ENCODE peak calls at places on chromosomes 5 and 9, in nine cellular contexts. One of them, this sample, is unnamed.

GRCh38 chr5:28958581-28958980 is 1920.2 kb upstream of the CDH9 start:
- DNase-seq in fibroblast of pulmonary artery: no peak
- DNase-seq in A549: no peak
- DNase-seq in AG09309: no peak
- DNase-seq in CD8-positive, alpha-beta T cell: no peak
- DNase-seq in cardiac fibroblast: no peak
- DNase-seq in mucosa of descending colon: no peak
- DNase-seq in GM12865: no peak
- DNase-seq in GM23338: no peak
- DNase-seq in this sample: no peak

GRCh38 chr5:109907751-109908150 is 218.0 kb downstream of the MAN2A1 start:
- DNase-seq in fibroblast of pulmonary artery: peak
- DNase-seq in A549: no peak
- DNase-seq in AG09309: peak
- DNase-seq in CD8-positive, alpha-beta T cell: no peak
- DNase-seq in cardiac fibroblast: peak
- DNase-seq in mucosa of descending colon: no peak
- DNase-seq in GM12865: no peak
- DNase-seq in GM23338: no peak
- DNase-seq in this sample: no peak

GRCh38 chr9:11011696-11012095 is 398.9 kb upstream of the PTPRD start:
- DNase-seq in fibroblast of pulmonary artery: no peak
- DNase-seq in A549: no peak
- DNase-seq in AG09309: no peak
- DNase-seq in CD8-positive, alpha-beta T cell: no peak
- DNase-seq in cardiac fibroblast: no peak
- DNase-seq in mucosa of descending colon: no peak
- DNase-seq in GM12865: no peak
- DNase-seq in GM23338: no peak
- DNase-seq in this sample: no peak

GRCh38 chr5:135977375-135977928 is 22.7 kb upstream of the LECT2 start:
- DNase-seq in fibroblast of pulmonary artery: peak
- DNase-seq in A549: peak
- DNase-seq in AG09309: peak
- DNase-seq in CD8-positive, alpha-beta T cell: peak
- DNase-seq in cardiac fibroblast: peak
- DNase-seq in mucosa of descending colon: peak
- DNase-seq in GM12865: peak
- DNase-seq in GM23338: peak
- DNase-seq in this sample: no peak

GRCh38 chr5:131630963-131631350 is 4.1 kb downstream of the RAPGEF6 start:
- DNase-seq in fibroblast of pulmonary artery: no peak
- DNase-seq in A549: no peak
- DNase-seq in AG09309: no peak
- DNase-seq in CD8-positive, alpha-beta T cell: no peak
- DNase-seq in cardiac fibroblast: no peak
- DNase-seq in mucosa of descending colon: no peak
- DNase-seq in GM12865: no peak
- DNase-seq in GM23338: no peak
- DNase-seq in this sample: no peak

GRCh38 chr5:116418774-116419173 is 155.8 kb downstream of the SEMA6A start:
- DNase-seq in fibroblast of pulmonary artery: no peak
- DNase-seq in A549: no peak
- DNase-seq in AG09309: no peak
- DNase-seq in CD8-positive, alpha-beta T cell: no peak
- DNase-seq in cardiac fibroblast: no peak
- DNase-seq in mucosa of descending colon: no peak
- DNase-seq in GM12865: no peak
- DNase-seq in GM23338: no peak
- DNase-seq in this sample: no peak

GRCh38 chr9:137084526-137084925 is 2.3 kb upstream of the MAN1B1 start:
- DNase-seq in fibroblast of pulmonary artery: no peak
- DNase-seq in A549: no peak
- DNase-seq in AG09309: no peak
- DNase-seq in CD8-positive, alpha-beta T cell: no peak
- DNase-seq in cardiac fibroblast: no peak
- DNase-seq in mucosa of descending colon: peak
- DNase-seq in GM12865: no peak
- DNase-seq in GM23338: no peak
- DNase-seq in this sample: no peak

GRCh38 chr9:110571801-110572490 is 7.6 kb downstream of the SVEP1 start:
- DNase-seq in fibroblast of pulmonary artery: no peak
- DNase-seq in A549: no peak
- DNase-seq in AG09309: no peak
- DNase-seq in CD8-positive, alpha-beta T cell: no peak
- DNase-seq in cardiac fibroblast: no peak
- DNase-seq in mucosa of descending colon: no peak
- DNase-seq in GM12865: no peak
- DNase-seq in GM23338: no peak
- DNase-seq in this sample: no peak

GRCh38 chr5:78563621-78564020 is 85.0 kb downstream of the LHFPL2 start:
- DNase-seq in fibroblast of pulmonary artery: no peak
- DNase-seq in A549: no peak
- DNase-seq in AG09309: no peak
- DNase-seq in CD8-positive, alpha-beta T cell: no peak
- DNase-seq in cardiac fibroblast: no peak
- DNase-seq in mucosa of descending colon: no peak
- DNase-seq in GM12865: no peak
- DNase-seq in GM23338: no peak
- DNase-seq in this sample: no peak

GRCh38 chr9:97555164-97555563 is 53.7 kb downstream of the TMOD1 start:
- DNase-seq in fibroblast of pulmonary artery: peak
- DNase-seq in A549: no peak
- DNase-seq in AG09309: no peak
- DNase-seq in CD8-positive, alpha-beta T cell: no peak
- DNase-seq in cardiac fibroblast: peak
- DNase-seq in mucosa of descending colon: no peak
- DNase-seq in GM12865: no peak
- DNase-seq in GM23338: no peak
- DNase-seq in this sample: no peak

GRCh38 chr5:17127743-17128231 is 89.6 kb upstream of the BASP1 start:
- DNase-seq in fibroblast of pulmonary artery: peak
- DNase-seq in A549: peak
- DNase-seq in AG09309: peak
- DNase-seq in CD8-positive, alpha-beta T cell: no peak
- DNase-seq in cardiac fibroblast: peak
- DNase-seq in mucosa of descending colon: no peak
- DNase-seq in GM12865: no peak
- DNase-seq in GM23338: no peak
- DNase-seq in this sample: no peak

GRCh38 chr5:179345429-179346321 is at the start of gene ADAMTS2:
- DNase-seq in fibroblast of pulmonary artery: peak
- DNase-seq in A549: no peak
- DNase-seq in AG09309: no peak
- DNase-seq in CD8-positive, alpha-beta T cell: no peak
- DNase-seq in cardiac fibroblast: peak
- DNase-seq in mucosa of descending colon: peak
- DNase-seq in GM12865: no peak
- DNase-seq in GM23338: peak
- DNase-seq in this sample: no peak

GRCh38 chr9:96087669-96088299 is 212.3 kb downstream of the ERCC6L2 start:
- DNase-seq in fibroblast of pulmonary artery: no peak
- DNase-seq in A549: peak
- DNase-seq in AG09309: no peak
- DNase-seq in CD8-positive, alpha-beta T cell: no peak
- DNase-seq in cardiac fibroblast: no peak
- DNase-seq in mucosa of descending colon: no peak
- DNase-seq in GM12865: no peak
- DNase-seq in GM23338: peak
- DNase-seq in this sample: no peak

GRCh38 chr5:1343931-1344901 is 683 bp downstream of the CLPTM1L start:
- DNase-seq in fibroblast of pulmonary artery: peak
- DNase-seq in A549: no peak
- DNase-seq in AG09309: no peak
- DNase-seq in CD8-positive, alpha-beta T cell: no peak
- DNase-seq in cardiac fibroblast: no peak
- DNase-seq in mucosa of descending colon: no peak
- DNase-seq in GM12865: peak
- DNase-seq in GM23338: peak
- DNase-seq in this sample: no peak

GRCh38 chr9:96086936-96087582 is 211.6 kb downstream of the ERCC6L2 start:
- DNase-seq in fibroblast of pulmonary artery: no peak
- DNase-seq in A549: no peak
- DNase-seq in AG09309: no peak
- DNase-seq in CD8-positive, alpha-beta T cell: no peak
- DNase-seq in cardiac fibroblast: no peak
- DNase-seq in mucosa of descending colon: no peak
- DNase-seq in GM12865: no peak
- DNase-seq in GM23338: no peak
- DNase-seq in this sample: no peak

GRCh38 chr5:67969176-67969575 is 246.4 kb upstream of the PIK3R1 start:
- DNase-seq in fibroblast of pulmonary artery: no peak
- DNase-seq in A549: no peak
- DNase-seq in AG09309: no peak
- DNase-seq in CD8-positive, alpha-beta T cell: no peak
- DNase-seq in cardiac fibroblast: no peak
- DNase-seq in mucosa of descending colon: no peak
- DNase-seq in GM12865: no peak
- DNase-seq in GM23338: no peak
- DNase-seq in this sample: no peak

GRCh38 chr5:11415751-11416150 is 488.5 kb downstream of the CTNND2 start:
- DNase-seq in fibroblast of pulmonary artery: no peak
- DNase-seq in A549: no peak
- DNase-seq in AG09309: no peak
- DNase-seq in CD8-positive, alpha-beta T cell: no peak
- DNase-seq in cardiac fibroblast: no peak
- DNase-seq in mucosa of descending colon: no peak
- DNase-seq in GM12865: no peak
- DNase-seq in GM23338: no peak
- DNase-seq in this sample: no peak

GRCh38 chr9:126611592-126612328 is 2.0 kb upstream of the LMX1B start:
- DNase-seq in fibroblast of pulmonary artery: peak
- DNase-seq in A549: peak
- DNase-seq in AG09309: no peak
- DNase-seq in CD8-positive, alpha-beta T cell: peak
- DNase-seq in cardiac fibroblast: peak
- DNase-seq in mucosa of descending colon: no peak
- DNase-seq in GM12865: peak
- DNase-seq in GM23338: peak
- DNase-seq in this sample: no peak

GRCh38 chr9:95796029-95796428 is 79.5 kb upstream of the ERCC6L2 start:
- DNase-seq in fibroblast of pulmonary artery: no peak
- DNase-seq in A549: no peak
- DNase-seq in AG09309: no peak
- DNase-seq in CD8-positive, alpha-beta T cell: no peak
- DNase-seq in cardiac fibroblast: no peak
- DNase-seq in mucosa of descending colon: no peak
- DNase-seq in GM12865: no peak
- DNase-seq in GM23338: no peak
- DNase-seq in this sample: no peak

GRCh38 chr5:6837519-6838110 is 124.4 kb downstream of the TENT4A start:
- DNase-seq in fibroblast of pulmonary artery: no peak
- DNase-seq in A549: peak
- DNase-seq in AG09309: no peak
- DNase-seq in CD8-positive, alpha-beta T cell: no peak
- DNase-seq in cardiac fibroblast: peak
- DNase-seq in mucosa of descending colon: no peak
- DNase-seq in GM12865: peak
- DNase-seq in GM23338: peak
- DNase-seq in this sample: no peak
- TF ChIP-seq CTCF in fibroblast of pulmonary artery: peak
- TF ChIP-seq CTCF in A549: peak
- TF ChIP-seq CTCF in AG09309: peak
- TF ChIP-seq CTCF in CD8-positive, alpha-beta T cell: peak
- TF ChIP-seq CTCF in cardiac fibroblast: peak
- TF ChIP-seq CTCF in mucosa of descending colon: peak
- TF ChIP-seq CTCF in GM12865: peak
- TF ChIP-seq CTCF in GM23338: peak
- TF ChIP-seq CTCF in this sample: peak

DNA sequence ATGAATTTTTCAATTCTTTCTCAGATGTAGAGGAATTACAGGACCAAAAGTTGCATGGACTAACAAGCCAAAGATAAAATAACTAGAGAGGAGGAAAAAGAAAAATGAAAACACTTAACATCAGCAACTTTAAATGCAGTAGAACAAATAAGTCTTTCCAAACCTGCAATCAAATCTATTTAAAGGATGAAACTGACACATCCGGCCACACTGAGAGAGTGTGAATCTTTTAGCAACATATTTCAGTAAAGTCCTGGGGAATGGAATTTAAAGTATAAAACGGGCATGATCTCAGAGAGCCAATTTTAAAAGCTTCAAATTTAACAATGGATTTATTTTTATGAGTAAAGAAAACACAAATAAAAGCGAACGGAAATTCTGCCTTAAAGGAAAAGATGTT is 17.1 kb downstream of the CAST start:
- DNase-seq in fibroblast of pulmonary artery: no peak
- DNase-seq in A549: no peak
- DNase-seq in AG09309: no peak
- DNase-seq in CD8-positive, alpha-beta T cell: no peak
- DNase-seq in cardiac fibroblast: no peak
- DNase-seq in mucosa of descending colon: no peak
- DNase-seq in GM12865: no peak
- DNase-seq in GM23338: no peak
- DNase-seq in this sample: no peak
- H3K4me3 ChIP-seq in fibroblast of pulmonary artery: no peak
- H3K4me3 ChIP-seq in A549: no peak
- H3K4me3 ChIP-seq in AG09309: no peak
- H3K4me3 ChIP-seq in CD8-positive, alpha-beta T cell: no peak
- H3K4me3 ChIP-seq in cardiac fibroblast: no peak
- H3K4me3 ChIP-seq in mucosa of descending colon: no peak
- H3K4me3 ChIP-seq in GM12865: no peak
- H3K4me3 ChIP-seq in GM23338: no peak
- H3K4me3 ChIP-seq in this sample: no peak

DNA sequence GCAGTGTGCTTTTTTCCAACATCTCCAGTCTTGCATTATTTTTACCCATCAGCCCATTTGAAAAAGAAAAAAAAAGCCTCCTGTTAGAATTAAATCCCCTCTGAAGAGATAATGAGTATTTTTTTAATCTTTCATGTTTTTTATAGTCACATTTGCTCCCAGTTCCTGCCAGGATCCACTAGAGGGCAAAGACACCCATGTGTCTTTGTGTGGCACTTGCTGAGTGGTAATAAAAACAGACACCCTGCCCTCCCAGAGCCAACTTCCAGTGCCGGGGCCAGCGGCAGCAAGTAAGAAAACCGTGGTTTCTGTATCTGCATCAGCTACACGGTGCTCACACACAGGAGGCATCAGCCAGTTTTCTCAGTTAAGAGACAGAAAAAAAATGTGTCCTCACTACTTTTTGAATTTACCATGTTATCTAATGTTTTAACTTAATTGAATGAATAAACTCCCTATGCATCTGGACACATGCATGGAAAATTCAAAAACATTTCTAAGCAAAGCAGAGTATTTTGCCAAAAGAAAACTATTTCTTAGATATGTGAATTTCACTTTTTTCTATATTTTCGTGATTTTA is 70.2 kb upstream of the PLEKHG4B start:
- DNase-seq in fibroblast of pulmonary artery: peak
- DNase-seq in A549: peak
- DNase-seq in AG09309: no peak
- DNase-seq in CD8-positive, alpha-beta T cell: no peak
- DNase-seq in cardiac fibroblast: peak
- DNase-seq in mucosa of descending colon: no peak
- DNase-seq in GM12865: no peak
- DNase-seq in GM23338: peak
- DNase-seq in this sample: no peak
- TF ChIP-seq CTCF in fibroblast of pulmonary artery: peak
- TF ChIP-seq CTCF in A549: peak
- TF ChIP-seq CTCF in AG09309: peak
- TF ChIP-seq CTCF in CD8-positive, alpha-beta T cell: no peak
- TF ChIP-seq CTCF in cardiac fibroblast: peak
- TF ChIP-seq CTCF in mucosa of descending colon: no peak
- TF ChIP-seq CTCF in GM12865: peak
- TF ChIP-seq CTCF in GM23338: peak
- TF ChIP-seq CTCF in this sample: no peak

GRCh38 chr5:139543423-139543991 is 17.6 kb upstream of the UBE2D2 start:
- DNase-seq in fibroblast of pulmonary artery: peak
- DNase-seq in A549: no peak
- DNase-seq in AG09309: no peak
- DNase-seq in CD8-positive, alpha-beta T cell: peak
- DNase-seq in cardiac fibroblast: peak
- DNase-seq in mucosa of descending colon: peak
- DNase-seq in GM12865: peak
- DNase-seq in GM23338: peak
- DNase-seq in this sample: peak
- H3K4me3 ChIP-seq in fibroblast of pulmonary artery: no peak
- H3K4me3 ChIP-seq in A549: no peak
- H3K4me3 ChIP-seq in AG09309: no peak
- H3K4me3 ChIP-seq in CD8-positive, alpha-beta T cell: peak
- H3K4me3 ChIP-seq in cardiac fibroblast: no peak
- H3K4me3 ChIP-seq in mucosa of descending colon: no peak
- H3K4me3 ChIP-seq in GM12865: peak
- H3K4me3 ChIP-seq in GM23338: peak
- H3K4me3 ChIP-seq in this sample: no peak

This sample was measured in esophagus squamous epithelium.